ENCODE peak calls at places on chromosomes 5 and 9, in nine cellular contexts. One of them, this sample, is unnamed.
A peak's percentile ranks its signal among the peaks of the same experiment; 100 is the strongest.

GRCh38 chr5:53262348-53262970 is 152.9 kb upstream of the MOCS2 start:
- DNase-seq in choroid plexus epithelial cell: peak; percentile 83
- DNase-seq in epithelial cell of proximal tubule: no peak
- DNase-seq in KG1: no peak
- DNase-seq in NCI-H1105 treated with DMSO at 0.1 percent for 48 hours: no peak
- DNase-seq in sciatic nerve: no peak
- DNase-seq in naive thymus-derived CD8-positive, alpha-beta T cell: no peak
- DNase-seq in stimulated activated naive CD8-positive, alpha-beta T cell treated with anti-CD3 and anti-CD28 coated beads, Interleukin-15, amount 100 ng/mL, for 72 hours: no peak
- DNase-seq in transverse colon: no peak
- DNase-seq in this sample: peak; percentile 17

GRCh38 chr9:136194540-136194939 is 10.4 kb downstream of the LHX3 start:
- DNase-seq in epithelial cell of proximal tubule: no peak
- DNase-seq in sciatic nerve: no peak
- DNase-seq in KG1: no peak
- DNase-seq in choroid plexus epithelial cell: no peak
- DNase-seq in naive thymus-derived CD8-positive, alpha-beta T cell: no peak
- DNase-seq in transverse colon: no peak
- DNase-seq in stimulated activated naive CD8-positive, alpha-beta T cell treated with anti-CD3 and anti-CD28 coated beads, Interleukin-15, amount 100 ng/mL, for 72 hours: no peak
- DNase-seq in NCI-H1105 treated with DMSO at 0.1 percent for 48 hours: no peak
- DNase-seq in this sample: no peak

GRCh38 chr5:139878093-139878492 is 82.5 kb downstream of the PSD2 start:
- DNase-seq in transverse colon: no peak
- DNase-seq in epithelial cell of proximal tubule: no peak
- DNase-seq in KG1: no peak
- DNase-seq in stimulated activated naive CD8-positive, alpha-beta T cell treated with anti-CD3 and anti-CD28 coated beads, Interleukin-15, amount 100 ng/mL, for 72 hours: no peak
- DNase-seq in choroid plexus epithelial cell: no peak
- DNase-seq in naive thymus-derived CD8-positive, alpha-beta T cell: no peak
- DNase-seq in NCI-H1105 treated with DMSO at 0.1 percent for 48 hours: no peak
- DNase-seq in sciatic nerve: no peak
- DNase-seq in this sample: no peak

GRCh38 chr5:3339798-3340115 is 255.9 kb upstream of the IRX1 start:
- DNase-seq in epithelial cell of proximal tubule: no peak
- DNase-seq in NCI-H1105 treated with DMSO at 0.1 percent for 48 hours: no peak
- DNase-seq in stimulated activated naive CD8-positive, alpha-beta T cell treated with anti-CD3 and anti-CD28 coated beads, Interleukin-15, amount 100 ng/mL, for 72 hours: no peak
- DNase-seq in sciatic nerve: no peak
- DNase-seq in choroid plexus epithelial cell: no peak
- DNase-seq in naive thymus-derived CD8-positive, alpha-beta T cell: no peak
- DNase-seq in KG1: no peak
- DNase-seq in transverse colon: no peak
- DNase-seq in this sample: no peak

GRCh38 chr9:111601237-111602018 is 2.0 kb upstream of the PTGR1 start:
- DNase-seq in naive thymus-derived CD8-positive, alpha-beta T cell: no peak
- DNase-seq in stimulated activated naive CD8-positive, alpha-beta T cell treated with anti-CD3 and anti-CD28 coated beads, Interleukin-15, amount 100 ng/mL, for 72 hours: no peak
- DNase-seq in choroid plexus epithelial cell: peak; percentile 56
- DNase-seq in epithelial cell of proximal tubule: no peak
- DNase-seq in NCI-H1105 treated with DMSO at 0.1 percent for 48 hours: no peak
- DNase-seq in KG1: no peak
- DNase-seq in transverse colon: no peak
- DNase-seq in sciatic nerve: no peak
- DNase-seq in this sample: no peak

GRCh38 chr5:32785639-32786216 is 74.6 kb downstream of the NPR3 start:
- DNase-seq in choroid plexus epithelial cell: peak; percentile 81
- DNase-seq in transverse colon: no peak
- DNase-seq in sciatic nerve: no peak
- DNase-seq in naive thymus-derived CD8-positive, alpha-beta T cell: no peak
- DNase-seq in stimulated activated naive CD8-positive, alpha-beta T cell treated with anti-CD3 and anti-CD28 coated beads, Interleukin-15, amount 100 ng/mL, for 72 hours: no peak
- DNase-seq in epithelial cell of proximal tubule: no peak
- DNase-seq in KG1: no peak
- DNase-seq in NCI-H1105 treated with DMSO at 0.1 percent for 48 hours: no peak
- DNase-seq in this sample: no peak

GRCh38 chr5:93100433-93100832 is 480.6 kb downstream of the NR2F1-AS1 start:
- DNase-seq in transverse colon: no peak
- DNase-seq in NCI-H1105 treated with DMSO at 0.1 percent for 48 hours: no peak
- DNase-seq in choroid plexus epithelial cell: peak; percentile 62
- DNase-seq in KG1: no peak
- DNase-seq in sciatic nerve: no peak
- DNase-seq in epithelial cell of proximal tubule: no peak
- DNase-seq in stimulated activated naive CD8-positive, alpha-beta T cell treated with anti-CD3 and anti-CD28 coated beads, Interleukin-15, amount 100 ng/mL, for 72 hours: no peak
- DNase-seq in naive thymus-derived CD8-positive, alpha-beta T cell: no peak
- DNase-seq in this sample: no peak

GRCh38 chr9:85036503-85036902 is 367.0 kb downstream of the NTRK2 start:
- DNase-seq in NCI-H1105 treated with DMSO at 0.1 percent for 48 hours: no peak
- DNase-seq in transverse colon: peak; percentile 18
- DNase-seq in epithelial cell of proximal tubule: no peak
- DNase-seq in stimulated activated naive CD8-positive, alpha-beta T cell treated with anti-CD3 and anti-CD28 coated beads, Interleukin-15, amount 100 ng/mL, for 72 hours: no peak
- DNase-seq in sciatic nerve: no peak
- DNase-seq in KG1: no peak
- DNase-seq in naive thymus-derived CD8-positive, alpha-beta T cell: no peak
- DNase-seq in choroid plexus epithelial cell: no peak
- DNase-seq in this sample: no peak

GRCh38 chr5:150264667-150265603 is 24.6 kb downstream of the CAMK2A start:
- DNase-seq in stimulated activated naive CD8-positive, alpha-beta T cell treated with anti-CD3 and anti-CD28 coated beads, Interleukin-15, amount 100 ng/mL, for 72 hours: no peak
- DNase-seq in naive thymus-derived CD8-positive, alpha-beta T cell: no peak
- DNase-seq in NCI-H1105 treated with DMSO at 0.1 percent for 48 hours: no peak
- DNase-seq in KG1: no peak
- DNase-seq in transverse colon: no peak
- DNase-seq in epithelial cell of proximal tubule: no peak
- DNase-seq in sciatic nerve: no peak
- DNase-seq in choroid plexus epithelial cell: no peak
- DNase-seq in this sample: no peak

GRCh38 chr5:55063899-55064298 is 38.5 kb upstream of the GZMA start:
- DNase-seq in KG1: no peak
- DNase-seq in choroid plexus epithelial cell: peak; percentile 50
- DNase-seq in epithelial cell of proximal tubule: no peak
- DNase-seq in naive thymus-derived CD8-positive, alpha-beta T cell: no peak
- DNase-seq in NCI-H1105 treated with DMSO at 0.1 percent for 48 hours: no peak
- DNase-seq in sciatic nerve: no peak
- DNase-seq in stimulated activated naive CD8-positive, alpha-beta T cell treated with anti-CD3 and anti-CD28 coated beads, Interleukin-15, amount 100 ng/mL, for 72 hours: no peak
- DNase-seq in transverse colon: no peak
- DNase-seq in this sample: no peak

GRCh38 chr9:81718244-81718643 is 28.9 kb upstream of the TLE1 start:
- DNase-seq in sciatic nerve: no peak
- DNase-seq in epithelial cell of proximal tubule: no peak
- DNase-seq in transverse colon: no peak
- DNase-seq in KG1: no peak
- DNase-seq in naive thymus-derived CD8-positive, alpha-beta T cell: no peak
- DNase-seq in choroid plexus epithelial cell: no peak
- DNase-seq in stimulated activated naive CD8-positive, alpha-beta T cell treated with anti-CD3 and anti-CD28 coated beads, Interleukin-15, amount 100 ng/mL, for 72 hours: no peak
- DNase-seq in NCI-H1105 treated with DMSO at 0.1 percent for 48 hours: no peak
- DNase-seq in this sample: no peak

GRCh38 chr9:88106492-88106891 is 31.8 kb downstream of the SPATA31C2 start:
- DNase-seq in transverse colon: peak; percentile 57
- DNase-seq in KG1: no peak
- DNase-seq in naive thymus-derived CD8-positive, alpha-beta T cell: no peak
- DNase-seq in sciatic nerve: no peak
- DNase-seq in NCI-H1105 treated with DMSO at 0.1 percent for 48 hours: peak; percentile 27
- DNase-seq in choroid plexus epithelial cell: peak; percentile 72
- DNase-seq in stimulated activated naive CD8-positive, alpha-beta T cell treated with anti-CD3 and anti-CD28 coated beads, Interleukin-15, amount 100 ng/mL, for 72 hours: no peak
- DNase-seq in epithelial cell of proximal tubule: no peak
- DNase-seq in this sample: peak; percentile 77

GRCh38 chr9:98432960-98433359 is 177.5 kb upstream of the TBC1D2 start:
- DNase-seq in choroid plexus epithelial cell: no peak
- DNase-seq in sciatic nerve: no peak
- DNase-seq in KG1: no peak
- DNase-seq in naive thymus-derived CD8-positive, alpha-beta T cell: no peak
- DNase-seq in transverse colon: no peak
- DNase-seq in epithelial cell of proximal tubule: no peak
- DNase-seq in NCI-H1105 treated with DMSO at 0.1 percent for 48 hours: no peak
- DNase-seq in stimulated activated naive CD8-positive, alpha-beta T cell treated with anti-CD3 and anti-CD28 coated beads, Interleukin-15, amount 100 ng/mL, for 72 hours: no peak
- DNase-seq in this sample: no peak

GRCh38 chr9:121494192-121494591 is 5.5 kb downstream of the GGTA1 start:
- DNase-seq in epithelial cell of proximal tubule: no peak
- DNase-seq in choroid plexus epithelial cell: no peak
- DNase-seq in NCI-H1105 treated with DMSO at 0.1 percent for 48 hours: no peak
- DNase-seq in sciatic nerve: no peak
- DNase-seq in stimulated activated naive CD8-positive, alpha-beta T cell treated with anti-CD3 and anti-CD28 coated beads, Interleukin-15, amount 100 ng/mL, for 72 hours: no peak
- DNase-seq in KG1: no peak
- DNase-seq in naive thymus-derived CD8-positive, alpha-beta T cell: no peak
- DNase-seq in transverse colon: no peak
- DNase-seq in this sample: no peak

GRCh38 chr5:68406767-68407232 is 191.2 kb downstream of the PIK3R1 start:
- DNase-seq in choroid plexus epithelial cell: no peak
- DNase-seq in stimulated activated naive CD8-positive, alpha-beta T cell treated with anti-CD3 and anti-CD28 coated beads, Interleukin-15, amount 100 ng/mL, for 72 hours: no peak
- DNase-seq in transverse colon: peak; percentile 34
- DNase-seq in NCI-H1105 treated with DMSO at 0.1 percent for 48 hours: no peak
- DNase-seq in naive thymus-derived CD8-positive, alpha-beta T cell: no peak
- DNase-seq in KG1: no peak
- DNase-seq in epithelial cell of proximal tubule: no peak
- DNase-seq in sciatic nerve: no peak
- DNase-seq in this sample: peak; percentile 56

GRCh38 chr5:84872768-84873167 is 488.1 kb upstream of the EDIL3 start:
- DNase-seq in transverse colon: no peak
- DNase-seq in choroid plexus epithelial cell: no peak
- DNase-seq in naive thymus-derived CD8-positive, alpha-beta T cell: no peak
- DNase-seq in epithelial cell of proximal tubule: no peak
- DNase-seq in NCI-H1105 treated with DMSO at 0.1 percent for 48 hours: no peak
- DNase-seq in KG1: no peak
- DNase-seq in stimulated activated naive CD8-positive, alpha-beta T cell treated with anti-CD3 and anti-CD28 coated beads, Interleukin-15, amount 100 ng/mL, for 72 hours: no peak
- DNase-seq in sciatic nerve: no peak
- DNase-seq in this sample: no peak

GRCh38 chr9:101795147-101795546 is 56.7 kb upstream of the GRIN3A start:
- DNase-seq in KG1: no peak
- DNase-seq in stimulated activated naive CD8-positive, alpha-beta T cell treated with anti-CD3 and anti-CD28 coated beads, Interleukin-15, amount 100 ng/mL, for 72 hours: no peak
- DNase-seq in naive thymus-derived CD8-positive, alpha-beta T cell: no peak
- DNase-seq in sciatic nerve: no peak
- DNase-seq in epithelial cell of proximal tubule: no peak
- DNase-seq in NCI-H1105 treated with DMSO at 0.1 percent for 48 hours: no peak
- DNase-seq in choroid plexus epithelial cell: no peak
- DNase-seq in transverse colon: no peak
- DNase-seq in this sample: no peak

GRCh38 chr9:126397056-126397455 is 70.4 kb downstream of the MVB12B start:
- DNase-seq in stimulated activated naive CD8-positive, alpha-beta T cell treated with anti-CD3 and anti-CD28 coated beads, Interleukin-15, amount 100 ng/mL, for 72 hours: peak; percentile 95
- DNase-seq in epithelial cell of proximal tubule: no peak
- DNase-seq in choroid plexus epithelial cell: no peak
- DNase-seq in naive thymus-derived CD8-positive, alpha-beta T cell: peak; percentile 92
- DNase-seq in transverse colon: peak; percentile 66
- DNase-seq in NCI-H1105 treated with DMSO at 0.1 percent for 48 hours: no peak
- DNase-seq in sciatic nerve: no peak
- DNase-seq in KG1: no peak
- DNase-seq in this sample: no peak

GRCh38 chr5:122674412-122674811 is 100.5 kb upstream of the SNX2 start:
- DNase-seq in choroid plexus epithelial cell: peak; percentile 49
- DNase-seq in stimulated activated naive CD8-positive, alpha-beta T cell treated with anti-CD3 and anti-CD28 coated beads, Interleukin-15, amount 100 ng/mL, for 72 hours: no peak
- DNase-seq in transverse colon: no peak
- DNase-seq in NCI-H1105 treated with DMSO at 0.1 percent for 48 hours: no peak
- DNase-seq in sciatic nerve: no peak
- DNase-seq in naive thymus-derived CD8-positive, alpha-beta T cell: no peak
- DNase-seq in epithelial cell of proximal tubule: no peak
- DNase-seq in KG1: no peak
- DNase-seq in this sample: no peak

GRCh38 chr5:43039468-43040286 is 442 bp downstream of the ANXA2R start:
- DNase-seq in choroid plexus epithelial cell: peak; percentile 86
- DNase-seq in NCI-H1105 treated with DMSO at 0.1 percent for 48 hours: peak; percentile 82
- DNase-seq in KG1: no peak
- DNase-seq in stimulated activated naive CD8-positive, alpha-beta T cell treated with anti-CD3 and anti-CD28 coated beads, Interleukin-15, amount 100 ng/mL, for 72 hours: peak; percentile 70
- DNase-seq in transverse colon: peak; percentile 68
- DNase-seq in naive thymus-derived CD8-positive, alpha-beta T cell: peak; percentile 64
- DNase-seq in sciatic nerve: peak; percentile 83
- DNase-seq in epithelial cell of proximal tubule: no peak
- DNase-seq in this sample: peak; percentile 83

GRCh38 chr9:37669232-37669631 is 18.5 kb downstream of the FRMPD1 start:
- DNase-seq in NCI-H1105 treated with DMSO at 0.1 percent for 48 hours: no peak
- DNase-seq in transverse colon: no peak
- DNase-seq in sciatic nerve: no peak
- DNase-seq in choroid plexus epithelial cell: no peak
- DNase-seq in epithelial cell of proximal tubule: no peak
- DNase-seq in KG1: no peak
- DNase-seq in naive thymus-derived CD8-positive, alpha-beta T cell: no peak
- DNase-seq in stimulated activated naive CD8-positive, alpha-beta T cell treated with anti-CD3 and anti-CD28 coated beads, Interleukin-15, amount 100 ng/mL, for 72 hours: no peak
- DNase-seq in this sample: no peak

GRCh38 chr5:96177303-96177869 is 215.7 kb upstream of the ELL2 start:
- DNase-seq in transverse colon: no peak
- DNase-seq in sciatic nerve: no peak
- DNase-seq in stimulated activated naive CD8-positive, alpha-beta T cell treated with anti-CD3 and anti-CD28 coated beads, Interleukin-15, amount 100 ng/mL, for 72 hours: no peak
- DNase-seq in naive thymus-derived CD8-positive, alpha-beta T cell: no peak
- DNase-seq in NCI-H1105 treated with DMSO at 0.1 percent for 48 hours: no peak
- DNase-seq in epithelial cell of proximal tubule: peak; percentile 41
- DNase-seq in choroid plexus epithelial cell: peak; percentile 82
- DNase-seq in KG1: no peak
- DNase-seq in this sample: no peak

GRCh38 chr9:19940808-19941207 is 152.0 kb upstream of the SLC24A2 start:
- DNase-seq in choroid plexus epithelial cell: no peak
- DNase-seq in NCI-H1105 treated with DMSO at 0.1 percent for 48 hours: no peak
- DNase-seq in sciatic nerve: no peak
- DNase-seq in transverse colon: no peak
- DNase-seq in epithelial cell of proximal tubule: no peak
- DNase-seq in stimulated activated naive CD8-positive, alpha-beta T cell treated with anti-CD3 and anti-CD28 coated beads, Interleukin-15, amount 100 ng/mL, for 72 hours: no peak
- DNase-seq in naive thymus-derived CD8-positive, alpha-beta T cell: no peak
- DNase-seq in KG1: no peak
- DNase-seq in this sample: no peak

GRCh38 chr9:4258321-4259093 is 41.4 kb downstream of the GLIS3 start:
- DNase-seq in NCI-H1105 treated with DMSO at 0.1 percent for 48 hours: no peak
- DNase-seq in stimulated activated naive CD8-positive, alpha-beta T cell treated with anti-CD3 and anti-CD28 coated beads, Interleukin-15, amount 100 ng/mL, for 72 hours: no peak
- DNase-seq in naive thymus-derived CD8-positive, alpha-beta T cell: no peak
- DNase-seq in transverse colon: no peak
- DNase-seq in KG1: no peak
- DNase-seq in sciatic nerve: no peak
- DNase-seq in epithelial cell of proximal tubule: no peak
- DNase-seq in choroid plexus epithelial cell: peak; percentile 58
- DNase-seq in this sample: no peak

GRCh38 chr9:7216004-7216821 is 458.4 kb downstream of the KDM4C start:
- DNase-seq in NCI-H1105 treated with DMSO at 0.1 percent for 48 hours: no peak
- DNase-seq in epithelial cell of proximal tubule: peak; percentile 52
- DNase-seq in transverse colon: no peak
- DNase-seq in choroid plexus epithelial cell: peak; percentile 50
- DNase-seq in stimulated activated naive CD8-positive, alpha-beta T cell treated with anti-CD3 and anti-CD28 coated beads, Interleukin-15, amount 100 ng/mL, for 72 hours: peak; percentile 75
- DNase-seq in sciatic nerve: no peak
- DNase-seq in KG1: no peak
- DNase-seq in naive thymus-derived CD8-positive, alpha-beta T cell: no peak
- DNase-seq in this sample: no peak

GRCh38 chr5:31469886-31470285 is 62.0 kb downstream of the DROSHA start:
- DNase-seq in NCI-H1105 treated with DMSO at 0.1 percent for 48 hours: no peak
- DNase-seq in transverse colon: no peak
- DNase-seq in choroid plexus epithelial cell: peak; percentile 34
- DNase-seq in sciatic nerve: no peak
- DNase-seq in stimulated activated naive CD8-positive, alpha-beta T cell treated with anti-CD3 and anti-CD28 coated beads, Interleukin-15, amount 100 ng/mL, for 72 hours: no peak
- DNase-seq in epithelial cell of proximal tubule: no peak
- DNase-seq in KG1: no peak
- DNase-seq in naive thymus-derived CD8-positive, alpha-beta T cell: no peak
- DNase-seq in this sample: no peak

GRCh38 chr5:145531038-145531734 is 304.0 kb downstream of the PRELID2 start:
- DNase-seq in KG1: no peak
- DNase-seq in epithelial cell of proximal tubule: peak; percentile 80
- DNase-seq in stimulated activated naive CD8-positive, alpha-beta T cell treated with anti-CD3 and anti-CD28 coated beads, Interleukin-15, amount 100 ng/mL, for 72 hours: no peak
- DNase-seq in transverse colon: peak; percentile 58
- DNase-seq in sciatic nerve: no peak
- DNase-seq in NCI-H1105 treated with DMSO at 0.1 percent for 48 hours: no peak
- DNase-seq in naive thymus-derived CD8-positive, alpha-beta T cell: no peak
- DNase-seq in choroid plexus epithelial cell: peak; percentile 82
- DNase-seq in this sample: peak; percentile 34

GRCh38 chr9:30943446-30944232 is 1440.8 kb upstream of the ACO1 start:
- DNase-seq in stimulated activated naive CD8-positive, alpha-beta T cell treated with anti-CD3 and anti-CD28 coated beads, Interleukin-15, amount 100 ng/mL, for 72 hours: no peak
- DNase-seq in NCI-H1105 treated with DMSO at 0.1 percent for 48 hours: no peak
- DNase-seq in epithelial cell of proximal tubule: no peak
- DNase-seq in transverse colon: no peak
- DNase-seq in KG1: no peak
- DNase-seq in choroid plexus epithelial cell: no peak
- DNase-seq in naive thymus-derived CD8-positive, alpha-beta T cell: no peak
- DNase-seq in sciatic nerve: no peak
- DNase-seq in this sample: no peak

GRCh38 chr5:10297646-10298204 is 10.0 kb downstream of the CMBL start:
- DNase-seq in transverse colon: no peak
- DNase-seq in sciatic nerve: no peak
- DNase-seq in choroid plexus epithelial cell: no peak
- DNase-seq in NCI-H1105 treated with DMSO at 0.1 percent for 48 hours: no peak
- DNase-seq in naive thymus-derived CD8-positive, alpha-beta T cell: no peak
- DNase-seq in epithelial cell of proximal tubule: no peak
- DNase-seq in stimulated activated naive CD8-positive, alpha-beta T cell treated with anti-CD3 and anti-CD28 coated beads, Interleukin-15, amount 100 ng/mL, for 72 hours: no peak
- DNase-seq in KG1: no peak
- DNase-seq in this sample: no peak

GRCh38 chr9:137045294-137046093 is 483 bp downstream of the NPDC1 start:
- DNase-seq in epithelial cell of proximal tubule: no peak
- DNase-seq in KG1: peak; percentile 26
- DNase-seq in stimulated activated naive CD8-positive, alpha-beta T cell treated with anti-CD3 and anti-CD28 coated beads, Interleukin-15, amount 100 ng/mL, for 72 hours: no peak
- DNase-seq in choroid plexus epithelial cell: peak; percentile 37
- DNase-seq in transverse colon: no peak
- DNase-seq in naive thymus-derived CD8-positive, alpha-beta T cell: no peak
- DNase-seq in NCI-H1105 treated with DMSO at 0.1 percent for 48 hours: peak; percentile 8
- DNase-seq in sciatic nerve: no peak
- DNase-seq in this sample: peak; percentile 38

GRCh38 chr5:124236366-124237231 is 509.8 kb downstream of the ZNF608 start:
- DNase-seq in KG1: no peak
- DNase-seq in NCI-H1105 treated with DMSO at 0.1 percent for 48 hours: no peak
- DNase-seq in epithelial cell of proximal tubule: no peak
- DNase-seq in stimulated activated naive CD8-positive, alpha-beta T cell treated with anti-CD3 and anti-CD28 coated beads, Interleukin-15, amount 100 ng/mL, for 72 hours: no peak
- DNase-seq in sciatic nerve: no peak
- DNase-seq in choroid plexus epithelial cell: no peak
- DNase-seq in naive thymus-derived CD8-positive, alpha-beta T cell: no peak
- DNase-seq in transverse colon: no peak
- DNase-seq in this sample: no peak